ENCODE peak calls at places on chromosomes 1 and 21, in four cellular contexts. V is K562, N is GM12878, Q is SK-N-SH. M is an unnamed sample.

GRCh38 chr1:153945795-153946621 is 510 bp downstream of the DENND4B start:
- DNase-seq in N (peak; percentile 86), V (peak; percentile 67), Q (peak; percentile 88), M (no peak)

GRCh38 chr1:99613716-99614115 is 32.2 kb upstream of the PALMD start:
- DNase-seq in Q (no peak), N (no peak), V (no peak), M (no peak)

GRCh38 chr1:63454269-63454668 is 68.8 kb downstream of the ITGB3BP start:
- DNase-seq in V (peak; percentile 10), N (no peak), Q (no peak), M (peak; percentile 7)

GRCh38 chr1:11194407-11195176 is 5.4 kb downstream of the ANGPTL7 start:
- DNase-seq in N (no peak), Q (no peak), V (no peak), M (no peak)

GRCh38 chr21:18959817-18960216 is 556.2 kb upstream of the TMPRSS15 start:
- DNase-seq in N (no peak), Q (no peak), V (no peak), M (no peak)

GRCh38 chr1:119674110-119674509 is 26.0 kb upstream of the ZNF697 start:
- DNase-seq in V (no peak), N (no peak), Q (no peak), M (peak; percentile 42)

GRCh38 chr1:153801786-153802697 is 26.8 kb downstream of the SLC27A3 start:
- DNase-seq in N (no peak), Q (no peak), V (no peak), M (no peak)

GRCh38 chr1:40849801-40850592 is 12.2 kb downstream of the CITED4 start:
- DNase-seq in Q (peak; percentile 78), V (peak; percentile 89), N (peak; percentile 62), M (peak; percentile 43)

GRCh38 chr1:145985502-145986439 is 10.6 kb downstream of the TXNIP start:
- DNase-seq in V (no peak), N (no peak), Q (no peak), M (peak; percentile 56)

GRCh38 chr1:243233908-243234307 is 21.2 kb downstream of the CEP170 start:
- DNase-seq in Q (no peak), N (no peak), V (no peak), M (no peak)

GRCh38 chr1:200654660-200655059 is 15.0 kb downstream of the DDX59 start:
- DNase-seq in V (no peak), Q (no peak), N (no peak), M (no peak)

GRCh38 chr1:155507960-155508359 is 54.6 kb downstream of the ASH1L start:
- DNase-seq in V (no peak), Q (no peak), N (no peak), M (no peak)
- TF ChIP-seq ZBTB33 in V (no peak), Q (no peak), N (no peak), M (no peak)

GRCh38 chr1:225146478-225146877 is 217.0 kb downstream of the DNAH14 start:
- DNase-seq in V (no peak), N (no peak), Q (peak; percentile 8), M (no peak)
- TF ChIP-seq GABPA in V (no peak), N (no peak), Q (no peak), M (no peak)

GRCh38 chr1:222911866-222912265 is 97.0 kb downstream of the DISP1 start:
- DNase-seq in N (no peak), V (no peak), Q (no peak), M (no peak)
- TF ChIP-seq MAX in N (no peak), V (no peak), Q (no peak), M (no peak)

DNA sequence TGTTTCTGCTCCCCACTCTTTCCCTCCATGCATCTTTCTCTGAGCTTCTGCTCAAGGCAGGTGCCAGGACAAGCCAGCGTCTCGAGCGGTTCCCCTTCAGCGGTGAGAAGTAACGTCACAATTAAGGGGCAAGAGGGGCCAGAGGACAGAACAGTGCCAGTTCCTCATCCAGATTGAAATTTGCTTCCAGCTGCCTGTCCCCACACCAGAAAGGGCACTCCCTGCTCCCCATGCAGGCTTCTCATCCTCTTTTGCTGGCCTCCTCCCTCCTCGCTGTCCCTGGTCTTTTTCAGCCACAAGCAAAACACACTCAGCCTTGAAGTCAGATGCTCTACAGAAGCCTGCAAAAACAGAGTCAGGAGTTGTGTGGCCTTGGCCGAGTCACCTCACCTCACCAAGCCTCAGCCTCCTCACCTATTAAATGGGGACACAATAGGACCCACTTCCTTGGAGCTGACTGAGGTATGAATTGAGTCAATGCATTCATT is 35.0 kb upstream of the ECE1 start:
- DNase-seq in N (no peak), Q (no peak), V (no peak), M (no peak)
- TF ChIP-seq ZBTB33 in N (no peak), Q (no peak), V (no peak), M (no peak)